ENCODE peak calls at places on chromosomes 5 and 9, in eight cellular contexts. I is body of pancreas; K is ascending aorta; R is tibial artery; A is CD8-positive, alpha-beta memory T cell; H is BE2C; T is SK-N-SH; M is GM23338. D is an unnamed sample.
A peak's percentile ranks its signal among the peaks of the same experiment; 100 is the strongest.

GRCh38 chr5:172414618-172415599 is 39.4 kb downstream of the SH3PXD2B start:
- DNase-seq in I (peak; percentile 52), K (no peak), R (peak; percentile 82), A (no peak), H (no peak), T (no peak), M (no peak), D (no peak)

GRCh38 chr9:137614631-137615386 is 4.0 kb upstream of the EHMT1 start:
- DNase-seq in I (no peak), K (no peak), R (no peak), A (no peak), H (no peak), T (no peak), M (peak; percentile 57), D (peak; percentile 79)

GRCh38 chr5:179146277-179146676 is 86.1 kb downstream of the ZNF354C start:
- DNase-seq in I (no peak), K (no peak), R (no peak), A (no peak), H (no peak), T (no peak), M (no peak), D (no peak)

GRCh38 chr5:102670224-102670836 is 84.8 kb upstream of the PAM start:
- DNase-seq in I (peak; percentile 22), K (no peak), R (no peak), A (no peak), H (peak; percentile 60), T (peak; percentile 76), M (peak; percentile 77), D (peak; percentile 68)

GRCh38 chr5:178430187-178431062 is 159.8 kb downstream of the COL23A1 start:
- DNase-seq in I (peak; percentile 38), K (no peak), R (no peak), A (no peak), H (no peak), T (peak; percentile 9), M (no peak), D (peak; percentile 23)

GRCh38 chr9:8879284-8879683 is 1079.7 kb upstream of the DMAC1 start:
- DNase-seq in I (no peak), K (no peak), R (no peak), A (no peak), H (no peak), T (no peak), M (no peak), D (no peak)

GRCh38 chr9:78031271-78031825 is at the start of gene GNAQ:
- DNase-seq in I (no peak), K (no peak), R (no peak), A (peak; percentile 48), H (peak; percentile 56), T (peak; percentile 75), M (peak; percentile 59), D (peak; percentile 77)

GRCh38 chr5:37005946-37006540 is 129.5 kb downstream of the NIPBL start:
- DNase-seq in I (no peak), K (no peak), R (no peak), A (no peak), H (no peak), T (peak; percentile 28), M (peak; percentile 29), D (peak; percentile 5)

GRCh38 chr9:82363666-82364065 is 375.1 kb downstream of the SPATA31D1 start:
- DNase-seq in I (no peak), K (no peak), R (no peak), A (no peak), H (peak; percentile 21), T (no peak), M (no peak), D (no peak)

GRCh38 chr9:29873579-29873978 is 2300.3 kb upstream of the C9orf72 start:
- DNase-seq in I (no peak), K (no peak), R (no peak), A (no peak), H (no peak), T (no peak), M (no peak), D (no peak)

GRCh38 chr5:9451017-9451416 is 94.9 kb downstream of the SEMA5A start:
- DNase-seq in I (no peak), K (no peak), R (no peak), A (no peak), H (no peak), T (no peak), M (no peak), D (no peak)

GRCh38 chr5:134135091-134135655 is 20.7 kb downstream of the TCF7 start:
- DNase-seq in I (peak; percentile 3), K (no peak), R (no peak), A (no peak), H (no peak), T (no peak), M (no peak), D (no peak)

GRCh38 chr9:37002413-37003217 is 31.5 kb downstream of the PAX5 start:
- DNase-seq in I (no peak), K (no peak), R (no peak), A (no peak), H (no peak), T (no peak), M (peak; percentile 60), D (peak; percentile 68)

GRCh38 chr9:16289639-16290038 is 580.8 kb downstream of the BNC2 start:
- DNase-seq in I (no peak), K (no peak), R (no peak), A (no peak), H (no peak), T (no peak), M (no peak), D (no peak)

GRCh38 chr5:127957183-127957582 is 126.4 kb upstream of the SLC12A2 start:
- DNase-seq in I (no peak), K (no peak), R (no peak), A (no peak), H (peak; percentile 27), T (peak; percentile 53), M (no peak), D (no peak)

GRCh38 chr5:173474881-173475287 is 141.6 kb downstream of the BOD1 start:
- DNase-seq in I (no peak), K (no peak), R (no peak), A (no peak), H (no peak), T (no peak), M (no peak), D (no peak)

DNA sequence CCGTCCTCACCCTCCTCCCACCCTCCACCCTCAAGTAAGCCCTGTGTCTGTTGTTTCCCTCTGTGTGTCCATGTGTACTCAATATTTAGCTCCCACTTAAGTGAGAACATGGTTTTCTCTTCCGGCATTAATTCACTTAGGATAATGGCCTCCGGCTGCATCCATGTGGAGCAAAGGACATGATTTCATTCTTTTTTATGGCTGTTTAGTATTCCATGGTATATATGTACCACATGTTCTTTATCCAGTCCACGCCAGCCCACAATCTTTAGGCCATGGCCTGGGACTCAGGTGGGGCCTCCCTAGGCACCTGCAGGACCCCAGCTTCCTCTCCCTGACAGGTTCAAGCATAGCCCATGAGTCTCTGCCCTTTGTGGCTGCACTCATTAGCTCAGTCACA is 22.9 kb downstream of the UNC5A start:
- DNase-seq in I (no peak), K (no peak), R (no peak), A (no peak), H (no peak), T (no peak), M (no peak), D (no peak)
- H3K27me3 ChIP-seq in I (no peaks in the 10 kb centered on the region), K (no peaks in the 10 kb centered on the region), R (peaks cover 38% of the 10 kb centered on the region), A (peaks cover 4% of the 10 kb centered on the region), H (no peaks in the 10 kb centered on the region), T (peaks cover 4% of the 10 kb centered on the region), M (peaks cover 6% of the 10 kb centered on the region), D (peaks cover 3% of the 10 kb centered on the region)

DNA sequence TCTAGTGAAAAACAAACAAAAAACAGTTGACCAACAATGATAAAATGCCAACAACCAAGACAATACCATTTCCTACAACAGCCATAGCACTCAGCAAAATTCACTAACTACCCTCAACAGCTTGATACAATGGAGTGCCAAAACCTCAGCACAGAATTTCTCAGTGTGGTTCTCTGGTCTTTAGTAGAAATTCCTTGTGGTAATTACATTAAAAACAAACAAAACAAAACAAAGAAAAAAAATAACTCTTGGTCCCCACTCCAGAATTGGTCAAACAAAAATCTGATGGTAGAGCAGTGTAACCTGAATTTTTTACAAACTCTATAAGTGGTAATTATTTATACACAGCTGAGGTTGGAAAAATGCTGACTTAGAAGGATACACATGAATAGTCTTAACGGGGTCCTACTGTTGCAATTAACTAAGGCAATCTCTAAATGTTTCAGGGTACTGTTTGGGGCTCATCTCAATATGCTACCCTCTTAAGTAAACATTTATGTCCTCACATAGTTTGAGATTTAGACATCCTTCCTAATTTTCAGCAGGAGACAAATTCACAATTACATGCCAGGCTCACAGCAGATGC is 13.8 kb downstream of the CSNK1A1 start:
- DNase-seq in I (no peak), K (no peak), R (no peak), A (no peak), H (no peak), T (no peak), M (no peak), D (no peak)
- H3K36me3 ChIP-seq in I (peaks cover 4% of the 10 kb centered on the region), K (peaks cover 29% of the 10 kb centered on the region), R (peaks cover 6% of the 10 kb centered on the region), A (no peaks in the 10 kb centered on the region), H (peaks cover 46% of the 10 kb centered on the region), T (peaks cover 23% of the 10 kb centered on the region), M (peaks cover 4% of the 10 kb centered on the region), D (peaks cover 1% of the 10 kb centered on the region)

GRCh38 chr5:80753712-80754111 is 98.9 kb upstream of the DHFR start:
- DNase-seq in I (no peak), K (no peak), R (no peak), A (no peak), H (no peak), T (no peak), M (no peak), D (no peak)
- H3K27me3 ChIP-seq in I (no peaks in the 10 kb centered on the region), K (no peaks in the 10 kb centered on the region), R (no peaks in the 10 kb centered on the region), A (no peaks in the 10 kb centered on the region), H (no peaks in the 10 kb centered on the region), T (no peaks in the 10 kb centered on the region), M (no peaks in the 10 kb centered on the region), D (no peaks in the 10 kb centered on the region)

GRCh38 chr5:43699910-43700309 is 96.9 kb downstream of the NNT start:
- DNase-seq in I (no peak), K (no peak), R (no peak), A (no peak), H (no peak), T (no peak), M (no peak), D (no peak)
- H3K36me3 ChIP-seq in I (no peaks in the 10 kb centered on the region), K (peaks cover 29% of the 10 kb centered on the region), R (peaks cover 10% of the 10 kb centered on the region), A (peaks cover 30% of the 10 kb centered on the region), H (peaks cover 28% of the 10 kb centered on the region), T (peaks cover 21% of the 10 kb centered on the region), M (no peaks in the 10 kb centered on the region), D (no peaks in the 10 kb centered on the region)

GRCh38 chr9:21994526-21994995 is at the start of gene CDKN2B-AS1:
- DNase-seq in I (peak; percentile 36), K (no peak), R (peak; percentile 47), A (no peak), H (peak; percentile 93), T (peak; percentile 85), M (peak; percentile 76), D (peak; percentile 69)

GRCh38 chr9:21993893-21994525 is at the start of gene CDKN2A:
- DNase-seq in I (no peak), K (no peak), R (no peak), A (peak; percentile 45), H (peak; percentile 88), T (peak; percentile 79), M (peak; percentile 72), D (peak; percentile 70)

GRCh38 chr9:21994996-21995651 is 533 bp downstream of the CDKN2B-AS1 start:
- DNase-seq in I (peak; percentile 55), K (no peak), R (peak; percentile 63), A (peak; percentile 83), H (peak; percentile 80), T (peak; percentile 79), M (peak; percentile 91), D (peak; percentile 84)

GRCh38 chr9:21991039-21991959 is 2.9 kb downstream of the CDKN2A start:
- DNase-seq in I (no peak), K (no peak), R (no peak), A (no peak), H (no peak), T (no peak), M (no peak), D (no peak)

GRCh38 chr9:21993007-21993406 is 1.2 kb downstream of the CDKN2A start:
- DNase-seq in I (no peak), K (no peak), R (no peak), A (no peak), H (no peak), T (no peak), M (no peak), D (no peak)
- H3K27me3 ChIP-seq in I (no peaks in the 10 kb centered on the region), K (no peaks in the 10 kb centered on the region), R (peaks cover 34% of the 10 kb centered on the region), A (peaks cover 4% of the 10 kb centered on the region), H (no peaks in the 10 kb centered on the region), T (no peaks in the 10 kb centered on the region), M (peaks cover 96% of the 10 kb centered on the region), D (peaks cover 97% of the 10 kb centered on the region)